ENCODE peak calls at places on chromosomes 12 and 14, in eight cellular contexts. One of them, this sample, is unnamed.

GRCh38 chr12:91370086-91370868 is 187.7 kb upstream of the DCN start:
- DNase-seq in stomach: no peak
- DNase-seq in A549: no peak
- DNase-seq in H1: no peak
- DNase-seq in ovary: no peak
- DNase-seq in tibial nerve: no peak
- DNase-seq in sigmoid colon: no peak
- DNase-seq in HepG2: no peak
- DNase-seq in this sample: no peak

GRCh38 chr14:98028156-98028555 is 1231.0 kb downstream of the VRK1 start:
- DNase-seq in stomach: no peak
- DNase-seq in A549: no peak
- DNase-seq in H1: no peak
- DNase-seq in ovary: no peak
- DNase-seq in tibial nerve: no peak
- DNase-seq in sigmoid colon: no peak
- DNase-seq in HepG2: no peak
- DNase-seq in this sample: no peak

GRCh38 chr14:31387091-31387490 is 33.3 kb downstream of the HEATR5A start:
- DNase-seq in stomach: no peak
- DNase-seq in A549: no peak
- DNase-seq in H1: no peak
- DNase-seq in ovary: no peak
- DNase-seq in tibial nerve: no peak
- DNase-seq in sigmoid colon: no peak
- DNase-seq in HepG2: no peak
- DNase-seq in this sample: no peak

GRCh38 chr12:108616941-108617858 is 16.5 kb downstream of the SELPLG start:
- DNase-seq in stomach: no peak
- DNase-seq in A549: no peak
- DNase-seq in H1: no peak
- DNase-seq in ovary: no peak
- DNase-seq in tibial nerve: no peak
- DNase-seq in sigmoid colon: no peak
- DNase-seq in HepG2: no peak
- DNase-seq in this sample: peak

GRCh38 chr14:45526715-45527549 is 273.9 kb upstream of the MIS18BP1 start:
- DNase-seq in stomach: peak
- DNase-seq in A549: peak
- DNase-seq in H1: peak
- DNase-seq in ovary: no peak
- DNase-seq in tibial nerve: no peak
- DNase-seq in sigmoid colon: no peak
- DNase-seq in HepG2: peak
- DNase-seq in this sample: no peak

GRCh38 chr12:9906888-9907287 is 25.3 kb downstream of the CLEC2A start:
- DNase-seq in stomach: no peak
- DNase-seq in A549: no peak
- DNase-seq in H1: no peak
- DNase-seq in ovary: no peak
- DNase-seq in tibial nerve: no peak
- DNase-seq in sigmoid colon: no peak
- DNase-seq in HepG2: no peak
- DNase-seq in this sample: peak

GRCh38 chr12:53869500-53869899 is 69.1 kb upstream of the HOXC13 start:
- DNase-seq in stomach: no peak
- DNase-seq in A549: peak
- DNase-seq in H1: no peak
- DNase-seq in ovary: no peak
- DNase-seq in tibial nerve: no peak
- DNase-seq in sigmoid colon: no peak
- DNase-seq in HepG2: peak
- DNase-seq in this sample: no peak

GRCh38 chr14:64990939-64991338 is 4.2 kb downstream of the FNTB start:
- DNase-seq in stomach: no peak
- DNase-seq in A549: no peak
- DNase-seq in H1: no peak
- DNase-seq in ovary: no peak
- DNase-seq in tibial nerve: no peak
- DNase-seq in sigmoid colon: no peak
- DNase-seq in HepG2: no peak
- DNase-seq in this sample: no peak

GRCh38 chr12:16352481-16352880 is 5.0 kb downstream of the MGST1 start:
- DNase-seq in stomach: no peak
- DNase-seq in A549: no peak
- DNase-seq in H1: no peak
- DNase-seq in ovary: no peak
- DNase-seq in tibial nerve: no peak
- DNase-seq in sigmoid colon: no peak
- DNase-seq in HepG2: no peak
- DNase-seq in this sample: no peak

GRCh38 chr12:58540480-58541299 is 379.6 kb downstream of the LRIG3 start:
- DNase-seq in stomach: peak
- DNase-seq in A549: peak
- DNase-seq in H1: peak
- DNase-seq in ovary: peak
- DNase-seq in tibial nerve: peak
- DNase-seq in sigmoid colon: peak
- DNase-seq in HepG2: peak
- DNase-seq in this sample: peak

GRCh38 chr12:19058235-19059021 is 71.1 kb upstream of the PLEKHA5 start:
- DNase-seq in stomach: no peak
- DNase-seq in A549: no peak
- DNase-seq in H1: no peak
- DNase-seq in ovary: peak
- DNase-seq in tibial nerve: no peak
- DNase-seq in sigmoid colon: no peak
- DNase-seq in HepG2: no peak
- DNase-seq in this sample: no peak

DNA sequence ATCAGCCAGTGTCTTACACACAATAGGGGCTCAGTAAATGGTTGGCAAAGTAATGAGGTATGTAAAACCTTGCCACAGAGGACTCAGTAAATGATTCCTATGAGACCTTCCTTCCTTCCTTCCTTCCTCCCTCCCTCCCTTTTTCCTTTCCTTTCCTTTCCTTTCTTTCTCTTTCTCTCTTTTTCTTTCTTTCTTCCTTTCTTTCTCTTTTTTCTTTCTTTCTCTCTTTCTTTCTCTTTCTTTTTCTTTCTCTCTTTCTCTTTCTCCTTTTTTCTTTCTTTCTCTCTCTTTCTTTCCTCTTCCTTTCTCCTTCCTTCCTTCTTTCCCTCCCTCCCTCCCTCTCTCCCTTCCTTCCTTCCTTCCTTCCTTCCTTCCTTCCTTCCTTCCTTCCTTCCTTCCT is 7.5 kb downstream of the SDS start:
- DNase-seq in stomach: no peak
- DNase-seq in A549: no peak
- DNase-seq in H1: no peak
- DNase-seq in ovary: no peak
- DNase-seq in tibial nerve: no peak
- DNase-seq in sigmoid colon: no peak
- DNase-seq in HepG2: no peak
- DNase-seq in this sample: no peak
- TF ChIP-seq POLR2A in stomach: no peak
- TF ChIP-seq POLR2A in A549: no peak
- TF ChIP-seq POLR2A in H1: no peak
- TF ChIP-seq POLR2A in ovary: no peak
- TF ChIP-seq POLR2A in tibial nerve: no peak
- TF ChIP-seq POLR2A in sigmoid colon: no peak
- TF ChIP-seq POLR2A in HepG2: no peak
- TF ChIP-seq POLR2A in this sample: no peak

DNA sequence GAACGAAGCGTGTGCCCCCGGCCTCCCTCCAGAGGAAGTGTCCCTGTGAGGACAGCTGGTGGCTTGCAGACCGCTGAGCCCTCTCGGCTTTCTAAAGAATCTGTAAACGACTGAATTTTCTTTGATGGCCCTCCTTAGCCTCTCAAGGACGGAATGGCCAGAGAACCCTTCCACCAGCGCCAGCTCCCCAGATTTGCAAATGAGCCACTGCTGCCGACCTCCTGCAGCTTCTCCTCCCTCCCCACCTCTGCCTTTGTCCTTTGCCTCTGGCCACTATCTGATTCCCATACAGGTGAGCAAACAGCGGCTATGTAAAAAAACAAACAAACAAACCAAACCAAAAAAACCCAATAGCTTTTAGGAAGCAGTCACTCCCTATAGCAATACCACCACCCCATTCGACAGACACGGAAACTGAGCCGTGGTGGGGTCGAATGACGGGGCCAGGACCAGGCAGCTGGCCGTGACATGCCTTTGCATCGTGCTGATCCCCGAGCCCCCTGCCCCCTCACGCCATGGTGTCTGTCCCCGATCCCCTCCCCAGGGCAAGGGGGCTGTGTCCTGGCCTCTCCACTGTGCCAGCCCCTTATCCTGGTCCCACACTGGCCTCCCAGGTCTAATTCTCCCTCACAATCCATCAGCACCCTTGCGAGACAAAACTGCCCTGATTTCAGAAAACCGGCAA is 23.6 kb downstream of the RFLNA start:
- DNase-seq in stomach: no peak
- DNase-seq in A549: no peak
- DNase-seq in H1: no peak
- DNase-seq in ovary: no peak
- DNase-seq in tibial nerve: no peak
- DNase-seq in sigmoid colon: no peak
- DNase-seq in HepG2: no peak
- DNase-seq in this sample: no peak
- TF ChIP-seq EP300 in stomach: no peak
- TF ChIP-seq EP300 in A549: no peak
- TF ChIP-seq EP300 in H1: no peak
- TF ChIP-seq EP300 in ovary: no peak
- TF ChIP-seq EP300 in tibial nerve: no peak
- TF ChIP-seq EP300 in sigmoid colon: no peak
- TF ChIP-seq EP300 in HepG2: no peak
- TF ChIP-seq EP300 in this sample: no peak

DNA sequence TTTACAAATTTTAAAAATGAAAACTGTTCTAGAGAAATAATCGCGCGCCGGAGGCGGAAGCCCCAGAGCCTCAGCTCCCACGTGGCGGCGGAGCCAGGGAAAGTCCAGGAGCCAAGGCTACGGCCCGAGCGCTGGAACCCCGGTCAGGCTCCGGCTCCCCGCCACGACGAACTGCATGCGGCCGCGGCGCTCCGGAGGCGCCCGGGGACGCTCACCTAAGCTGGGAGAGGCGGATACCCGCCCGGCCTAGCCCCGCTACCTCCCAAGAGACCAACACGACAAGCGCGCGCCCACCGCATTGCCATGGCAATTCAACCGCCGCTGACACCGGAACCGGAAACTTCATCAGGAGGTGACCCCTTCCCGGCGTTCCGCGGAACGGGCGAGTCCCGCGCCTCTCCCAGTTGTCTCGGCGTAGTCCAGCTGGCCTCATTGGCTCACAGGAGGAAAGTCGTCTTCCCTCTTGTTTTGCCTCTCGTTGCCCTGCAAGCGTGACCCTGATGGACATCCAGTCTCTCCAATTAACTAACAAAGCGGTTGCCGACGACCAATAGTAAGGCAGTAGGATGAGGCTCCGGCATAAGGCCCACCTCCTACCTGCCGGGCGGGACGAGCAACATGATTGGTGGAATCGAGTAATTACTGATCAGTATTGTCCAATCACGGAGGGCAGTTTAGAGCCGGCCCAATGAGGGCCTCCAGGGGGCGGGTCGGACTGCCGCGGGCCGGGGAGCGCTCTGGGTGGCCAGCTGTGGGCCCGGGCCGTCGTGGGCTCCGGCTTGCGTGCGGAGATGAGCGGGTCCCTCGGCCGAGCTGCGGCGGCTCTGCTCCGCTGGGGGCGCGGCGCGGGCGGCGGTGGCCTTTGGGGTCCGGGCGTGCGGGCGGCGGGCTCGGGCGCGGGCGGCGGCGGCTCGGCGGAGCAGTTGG is at the start of gene GLRX5:
- DNase-seq in stomach: peak
- DNase-seq in A549: peak
- DNase-seq in H1: peak
- DNase-seq in ovary: peak
- DNase-seq in tibial nerve: peak
- DNase-seq in sigmoid colon: peak
- DNase-seq in HepG2: peak
- DNase-seq in this sample: peak
- TF ChIP-seq POLR2A in stomach: no peak
- TF ChIP-seq POLR2A in A549: peak
- TF ChIP-seq POLR2A in H1: peak
- TF ChIP-seq POLR2A in ovary: peak
- TF ChIP-seq POLR2A in tibial nerve: peak
- TF ChIP-seq POLR2A in sigmoid colon: no peak
- TF ChIP-seq POLR2A in HepG2: peak
- TF ChIP-seq POLR2A in this sample: peak

GRCh38 chr12:105445261-105446015 is 114.9 kb downstream of the C12orf75 start:
- DNase-seq in stomach: no peak
- DNase-seq in A549: peak
- DNase-seq in H1: no peak
- DNase-seq in ovary: no peak
- DNase-seq in tibial nerve: no peak
- DNase-seq in sigmoid colon: no peak
- DNase-seq in HepG2: peak
- DNase-seq in this sample: no peak

GRCh38 chr12:105440037-105440664 is 109.7 kb downstream of the C12orf75 start:
- DNase-seq in stomach: no peak
- DNase-seq in A549: no peak
- DNase-seq in H1: no peak
- DNase-seq in ovary: no peak
- DNase-seq in tibial nerve: no peak
- DNase-seq in sigmoid colon: no peak
- DNase-seq in HepG2: no peak
- DNase-seq in this sample: no peak

GRCh38 chr12:105449406-105449805 is 118.9 kb downstream of the C12orf75 start:
- DNase-seq in stomach: no peak
- DNase-seq in A549: no peak
- DNase-seq in H1: no peak
- DNase-seq in ovary: no peak
- DNase-seq in tibial nerve: no peak
- DNase-seq in sigmoid colon: no peak
- DNase-seq in HepG2: no peak
- DNase-seq in this sample: no peak

GRCh38 chr12:105444809-105445102 is 114.3 kb downstream of the C12orf75 start:
- DNase-seq in stomach: no peak
- DNase-seq in A549: no peak
- DNase-seq in H1: no peak
- DNase-seq in ovary: no peak
- DNase-seq in tibial nerve: no peak
- DNase-seq in sigmoid colon: no peak
- DNase-seq in HepG2: no peak
- DNase-seq in this sample: no peak

DNA sequence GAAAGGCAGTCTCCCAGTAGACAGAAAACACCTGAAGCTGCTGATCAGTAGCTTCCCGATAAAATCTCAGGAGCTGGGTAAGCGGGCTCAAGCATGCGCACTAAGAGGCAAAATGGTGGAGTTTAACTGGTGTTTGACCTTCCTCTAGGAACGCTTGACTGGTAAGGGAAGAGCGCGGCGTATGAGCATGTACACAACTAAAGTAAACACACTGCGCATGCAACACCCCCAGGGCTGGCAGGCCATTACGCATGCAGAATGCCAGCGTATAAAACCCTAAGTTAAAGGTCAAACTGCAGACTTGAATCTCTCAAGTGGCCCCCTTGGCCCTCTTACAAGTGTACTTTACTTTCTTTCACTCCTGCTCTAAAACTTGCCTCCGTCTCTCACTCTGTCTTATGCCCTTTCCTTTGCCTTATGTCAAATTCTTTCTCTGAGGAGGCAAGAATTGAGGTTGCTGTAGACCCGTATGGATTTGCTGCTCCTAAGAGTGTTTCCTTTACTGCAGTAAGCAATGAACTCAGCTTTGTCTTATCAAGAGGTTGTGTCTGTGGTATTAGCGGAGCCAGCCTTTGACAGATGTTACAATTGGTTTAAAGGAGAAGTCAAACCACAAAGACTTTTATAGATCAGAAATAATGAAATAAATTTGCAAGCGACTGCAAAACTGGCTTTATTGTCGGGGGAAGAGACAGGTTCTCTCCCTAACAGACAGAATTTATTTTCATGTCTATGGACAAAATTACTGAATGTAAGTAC is 113.7 kb downstream of the C12orf75 start:
- DNase-seq in stomach: no peak
- DNase-seq in A549: peak
- DNase-seq in H1: no peak
- DNase-seq in ovary: no peak
- DNase-seq in tibial nerve: no peak
- DNase-seq in sigmoid colon: no peak
- DNase-seq in HepG2: no peak
- DNase-seq in this sample: no peak
- TF ChIP-seq EP300 in stomach: no peak
- TF ChIP-seq EP300 in A549: no peak
- TF ChIP-seq EP300 in H1: no peak
- TF ChIP-seq EP300 in ovary: no peak
- TF ChIP-seq EP300 in tibial nerve: no peak
- TF ChIP-seq EP300 in sigmoid colon: no peak
- TF ChIP-seq EP300 in HepG2: no peak
- TF ChIP-seq EP300 in this sample: no peak

This sample was measured in transverse colon.